ENCODE peak calls at places on chromosome 14, in four cellular contexts. O is GM12878, M is H1, I is HepG2. W is an unnamed sample.

GRCh38 chr14:83816755-83817154 is 1713.2 kb upstream of the FLRT2 start:
- DNase-seq in O (no peak), M (no peak), I (no peak), W (no peak)

GRCh38 chr14:103443106-103443505 is 57.9 kb downstream of the MARK3 start:
- DNase-seq in O (no peak), M (no peak), I (no peak), W (no peak)

GRCh38 chr14:64951724-64952123 is 9.2 kb upstream of the GPX2 start:
- DNase-seq in O (no peak), M (no peak), I (no peak), W (no peak)

GRCh38 chr14:61701946-61702345 is 6.6 kb downstream of the HIF1A start:
- DNase-seq in O (no peak), M (no peak), I (no peak), W (no peak)

GRCh38 chr14:77077040-77077439 is 21.0 kb upstream of the CIPC start:
- DNase-seq in O (no peak), M (no peak), I (no peak), W (no peak)

GRCh38 chr14:77991128-77991772 is 178.9 kb upstream of the NRXN3 start:
- DNase-seq in O (no peak), M (no peak), I (peak), W (no peak)

GRCh38 chr14:60161176-60162107 is 3.8 kb downstream of the DHRS7 start:
- DNase-seq in O (no peak), M (no peak), I (peak), W (no peak)

GRCh38 chr14:51724650-51725049 is 72.9 kb downstream of the FRMD6 start:
- DNase-seq in O (no peak), M (no peak), I (no peak), W (no peak)

GRCh38 chr14:26412421-26412820 is 185.4 kb downstream of the NOVA1 start:
- DNase-seq in O (no peak), M (no peak), I (no peak), W (no peak)

GRCh38 chr14:63388766-63389431 is 70.2 kb upstream of the GPHB5 start:
- DNase-seq in O (peak), M (peak), I (peak), W (peak)

GRCh38 chr14:30440986-30441385 is 118.0 kb upstream of the G2E3 start:
- DNase-seq in O (no peak), M (no peak), I (no peak), W (no peak)

GRCh38 chr14:94098359-94098758 is 12.2 kb upstream of the IFI27 start:
- DNase-seq in O (no peak), M (no peak), I (no peak), W (no peak)

GRCh38 chr14:81990312-81990761 is 456.7 kb upstream of the SEL1L start:
- DNase-seq in O (peak), M (no peak), I (peak), W (peak)

GRCh38 chr14:22685467-22685866 is 41.3 kb upstream of the OR6J1 start:
- DNase-seq in O (no peak), M (no peak), I (no peak), W (no peak)

GRCh38 chr14:56760164-56760914 is 49.9 kb downstream of the OTX2 start:
- DNase-seq in O (no peak), M (no peak), I (no peak), W (no peak)

GRCh38 chr14:59251811-59252771 is 63.6 kb downstream of the DAAM1 start:
- DNase-seq in O (no peak), M (no peak), I (no peak), W (no peak)

GRCh38 chr14:56390859-56391258 is 188.7 kb upstream of the TMEM260 start:
- DNase-seq in O (no peak), M (no peak), I (no peak), W (peak)

GRCh38 chr14:89473979-89474378 is 56.9 kb upstream of the FOXN3 start:
- DNase-seq in O (no peak), M (no peak), I (no peak), W (no peak)

GRCh38 chr14:76710093-76711010 is 50.9 kb upstream of the VASH1 start:
- DNase-seq in O (no peak), M (no peak), I (peak), W (no peak)

GRCh38 chr14:48391661-48392060 is 716.3 kb upstream of the MDGA2 start:
- DNase-seq in O (no peak), M (no peak), I (no peak), W (no peak)

GRCh38 chr14:60327447-60328331 is 78.7 kb downstream of the PPM1A start:
- DNase-seq in O (peak), M (no peak), I (no peak), W (no peak)

GRCh38 chr14:82046512-82047226 is 513.0 kb upstream of the SEL1L start:
- DNase-seq in O (no peak), M (no peak), I (no peak), W (no peak)

GRCh38 chr14:71933026-71933587 is 878 bp downstream of the RGS6 start:
- DNase-seq in O (no peak), M (no peak), I (no peak), W (no peak)

GRCh38 chr14:88323086-88323519 is at the start of gene KCNK10:
- DNase-seq in O (no peak), M (no peak), I (no peak), W (no peak)

GRCh38 chr14:97697772-97698171 is 900.6 kb downstream of the VRK1 start:
- DNase-seq in O (no peak), M (no peak), I (no peak), W (no peak)

GRCh38 chr14:63727231-63727735 is 582 bp downstream of the SGPP1 start:
- DNase-seq in O (no peak), M (no peak), I (no peak), W (peak)

GRCh38 chr14:54570651-54571415 is 3.9 kb downstream of the SAMD4A start:
- DNase-seq in O (no peak), M (no peak), I (no peak), W (no peak)

GRCh38 chr14:69632154-69632553 is 20.8 kb downstream of the SUSD6 start:
- DNase-seq in O (no peak), M (no peak), I (no peak), W (no peak)

GRCh38 chr14:104882325-104882973 is 17.4 kb downstream of the CEP170B start:
- DNase-seq in O (no peak), M (peak), I (no peak), W (no peak)

GRCh38 chr14:27077181-27077738 is 479.4 kb upstream of the NOVA1 start:
- DNase-seq in O (no peak), M (no peak), I (no peak), W (no peak)

GRCh38 chr14:34872822-34873590 is 2.2 kb downstream of the BAZ1A start:
- DNase-seq in O (no peak), M (no peak), I (peak), W (no peak)

GRCh38 chr14:95523051-95523817 is 6.8 kb upstream of the SYNE3 start:
- DNase-seq in O (no peak), M (no peak), I (peak), W (no peak)

GRCh38 chr14:91170504-91171121 is 56.7 kb downstream of the DGLUCY start:
- DNase-seq in O (no peak), M (no peak), I (no peak), W (no peak)

GRCh38 chr14:36901846-36902245 is 240.2 kb downstream of the PAX9 start:
- DNase-seq in O (no peak), M (no peak), I (no peak), W (no peak)

GRCh38 chr14:96592591-96593388 is 90.6 kb downstream of the PAPOLA start:
- DNase-seq in O (no peak), M (peak), I (peak), W (no peak)

GRCh38 chr14:92340938-92341337 is 18.0 kb downstream of the SLC24A4 start:
- DNase-seq in O (no peak), M (no peak), I (no peak), W (no peak)

GRCh38 chr14:93160353-93160801 is 24.3 kb downstream of the MOAP1 start:
- DNase-seq in O (no peak), M (no peak), I (no peak), W (no peak)

GRCh38 chr14:69318901-69319475 is 59.0 kb downstream of the GALNT16 start:
- DNase-seq in O (no peak), M (no peak), I (no peak), W (no peak)

GRCh38 chr14:25032092-25032784 is 17.7 kb downstream of the STXBP6 start:
- DNase-seq in O (no peak), M (no peak), I (peak), W (no peak)

GRCh38 chr14:99241314-99242035 is 30.5 kb downstream of the BCL11B start:
- DNase-seq in O (no peak), M (no peak), I (no peak), W (no peak)
- H3K4me3 ChIP-seq in O (no peak), M (no peak), I (no peak), W (no peak)

GRCh38 chr14:35898217-35898775 is 72.2 kb downstream of the BRMS1L start:
- DNase-seq in O (no peak), M (no peak), I (no peak), W (no peak)

GRCh38 chr14:35895256-35895655 is 69.1 kb downstream of the BRMS1L start:
- DNase-seq in O (no peak), M (no peak), I (no peak), W (no peak)

GRCh38 chr14:35900741-35901140 is 74.6 kb downstream of the BRMS1L start:
- DNase-seq in O (no peak), M (no peak), I (no peak), W (no peak)

GRCh38 chr14:35897616-35898111 is 71.5 kb downstream of the BRMS1L start:
- DNase-seq in O (no peak), M (no peak), I (peak), W (no peak)
- TF ChIP-seq SUZ12 in O (no peak), M (no peak), I (no peak), W (no peak)

GRCh38 chr14:68245146-68246073 is 425.8 kb downstream of the RAD51B start:
- DNase-seq in O (no peak), M (no peak), I (no peak), W (no peak)
- TF ChIP-seq ZNF274 in O (no peak), M (no peak), I (no peak), W (no peak)

GRCh38 chr14:73784988-73785313 is 66.7 kb upstream of the PTGR2 start:
- DNase-seq in O (no peak), M (no peak), I (no peak), W (no peak)
- H3K4me3 ChIP-seq in O (peak), M (no peak), I (peak), W (no peak)

GRCh38 chr14:99744199-99744872 is 48.9 kb upstream of the EML1 start:
- DNase-seq in O (no peak), M (no peak), I (no peak), W (peak)
- TF ChIP-seq SUZ12 in O (no peak), M (no peak), I (no peak), W (no peak)

GRCh38 chr14:33678012-33678411 is 272.9 kb downstream of the EGLN3 start:
- DNase-seq in O (no peak), M (no peak), I (no peak), W (no peak)

GRCh38 chr14:33674716-33675115 is 276.2 kb downstream of the EGLN3 start:
- DNase-seq in O (no peak), M (no peak), I (no peak), W (no peak)

GRCh38 chr14:33676135-33676566 is 274.7 kb downstream of the EGLN3 start:
- DNase-seq in O (no peak), M (peak), I (peak), W (peak)

GRCh38 chr14:33679025-33679424 is 271.8 kb downstream of the EGLN3 start:
- DNase-seq in O (no peak), M (no peak), I (no peak), W (no peak)

DNA sequence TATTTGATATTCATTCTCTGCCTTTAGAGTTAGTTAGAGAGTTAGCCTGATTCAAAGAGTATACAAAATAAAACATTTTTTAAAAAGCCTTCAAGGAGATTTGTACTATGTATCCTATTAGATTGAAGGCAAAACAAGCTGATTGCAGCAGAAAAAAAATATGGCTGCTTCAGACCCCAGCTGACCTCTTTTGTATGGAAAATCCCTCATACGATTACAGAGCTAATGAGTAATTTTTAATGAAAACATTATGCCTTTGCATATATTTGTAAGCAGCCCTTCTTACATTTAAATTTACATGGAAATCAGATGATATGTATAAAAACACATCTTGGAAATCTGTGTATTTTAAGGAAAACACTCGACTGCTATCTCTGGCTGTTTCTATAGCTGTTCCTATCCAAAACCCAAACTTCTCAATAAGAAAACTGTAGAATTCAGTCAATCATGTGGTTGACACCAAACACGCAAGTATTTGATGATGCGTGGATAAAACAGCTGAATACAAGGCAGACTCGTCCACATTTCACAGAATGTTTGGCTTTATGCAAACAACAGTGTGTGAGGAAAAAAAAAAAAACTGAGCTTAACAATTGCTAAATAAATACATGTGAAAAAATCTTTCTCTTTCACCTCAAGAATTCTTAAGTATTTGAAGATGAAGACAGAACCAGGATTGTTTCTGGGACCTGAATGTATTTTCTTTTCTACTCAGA is 275.3 kb downstream of the EGLN3 start:
- DNase-seq in O (no peak), M (no peak), I (no peak), W (no peak)
- TF ChIP-seq ZNF274 in O (no peak), M (no peak), I (no peak), W (no peak)

GRCh38 chr14:50400461-50400860 is 3.8 kb upstream of the CDKL1 start:
- DNase-seq in O (no peak), M (no peak), I (no peak), W (no peak)

GRCh38 chr14:50399251-50400032 is 2.8 kb upstream of the CDKL1 start:
- DNase-seq in O (no peak), M (no peak), I (no peak), W (no peak)

GRCh38 chr14:50395448-50395847 is 1.2 kb downstream of the CDKL1 start:
- DNase-seq in O (no peak), M (no peak), I (no peak), W (no peak)

GRCh38 chr14:50396636-50397460 is at the start of gene CDKL1:
- DNase-seq in O (no peak), M (no peak), I (peak), W (peak)

DNA sequence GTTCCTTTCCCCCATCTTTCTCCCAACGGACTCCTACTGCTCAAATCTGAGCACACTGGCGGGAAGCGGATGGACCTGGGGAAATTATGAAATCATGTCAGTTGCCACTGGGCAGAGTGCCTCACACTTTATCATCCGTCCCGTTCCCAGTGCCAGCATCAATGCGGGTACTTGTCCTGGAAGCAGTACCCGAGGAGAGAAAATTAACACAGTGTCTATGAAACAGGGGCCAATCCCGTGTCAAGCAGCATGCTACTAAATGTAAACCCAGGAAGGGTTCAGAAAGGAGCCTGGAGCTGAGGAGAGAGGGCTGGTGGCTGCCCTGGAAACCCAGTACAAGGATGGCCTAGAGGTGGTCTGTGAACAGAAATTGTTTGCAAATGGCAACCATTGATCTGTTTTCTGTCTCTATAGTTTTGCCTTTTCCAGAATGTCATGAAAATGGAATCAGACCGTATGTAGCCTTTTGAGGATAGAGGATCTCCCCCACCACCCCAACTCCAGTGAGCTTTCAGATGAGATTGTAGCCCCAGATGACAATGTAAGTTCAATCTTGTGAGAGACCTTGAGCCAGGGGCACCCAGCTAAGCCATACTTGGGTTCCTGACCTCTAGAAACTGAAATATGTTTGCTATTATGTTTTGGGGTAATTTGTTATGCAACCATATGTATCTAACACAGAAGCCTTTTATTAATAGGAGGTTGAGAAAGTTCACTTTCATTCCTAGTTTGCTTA is 948 bp upstream of the CDKL1 start:
- DNase-seq in O (no peak), M (no peak), I (peak), W (no peak)
- H3K4me3 ChIP-seq in O (peak), M (peak), I (peak), W (peak)

DNA sequence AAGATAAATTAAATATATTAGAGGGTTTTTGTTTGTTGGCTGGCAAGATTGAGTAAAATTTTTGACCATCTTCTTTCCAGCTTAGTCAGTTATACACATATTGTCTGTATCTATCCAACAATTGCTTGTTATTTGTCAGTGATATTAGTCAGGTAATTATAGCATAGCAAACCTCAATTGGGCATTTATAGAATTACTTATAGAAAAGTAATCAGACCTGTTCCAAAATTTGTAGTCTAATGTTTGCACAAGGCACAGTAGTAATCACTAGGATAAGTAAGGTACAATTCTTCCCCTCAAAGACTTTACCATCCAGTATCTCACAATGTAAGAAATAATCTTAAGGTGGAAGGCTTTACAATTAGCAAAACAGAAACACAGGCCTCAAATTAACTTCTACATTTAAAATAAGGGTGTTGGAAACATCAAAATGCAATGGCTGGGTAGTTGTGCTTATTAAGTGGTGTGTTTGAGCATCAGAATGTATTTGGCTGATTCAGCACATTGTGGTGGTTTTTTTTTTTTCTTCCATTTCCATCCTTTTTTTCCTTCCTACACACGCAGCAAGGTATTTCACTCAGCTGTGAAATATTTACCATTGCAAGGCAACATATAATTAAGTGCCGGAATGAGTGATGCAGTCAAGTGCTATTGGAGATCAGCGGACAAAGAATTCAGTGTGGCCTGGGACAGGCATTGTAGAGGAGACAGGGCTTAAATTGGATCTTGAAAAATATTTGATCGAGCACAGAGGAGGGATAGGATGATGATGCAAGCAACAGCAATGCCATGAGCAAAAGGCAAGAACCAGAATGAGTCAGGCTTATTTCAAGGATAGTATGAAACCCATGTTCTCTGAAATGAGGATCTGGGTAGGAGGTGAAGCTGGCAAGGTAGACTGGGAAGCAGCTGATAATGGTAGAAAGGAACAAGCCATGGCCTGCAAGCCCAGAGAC is 178.2 kb downstream of the AKAP6 start:
- DNase-seq in O (no peak), M (no peak), I (no peak), W (no peak)
- TF ChIP-seq SUZ12 in O (no peak), M (no peak), I (no peak), W (no peak)